ENCODE peak calls at places on chromosome 16, in eight cellular contexts. One of them, this sample, is unnamed.

GRCh38 chr16:71626018-71626857 is at the start of gene MARVELD3:
- DNase-seq in H7: peak
- DNase-seq in T-helper 1 cell: no peak
- DNase-seq in lung: peak
- DNase-seq in neural crest cell: no peak
- DNase-seq in iris pigment epithelial cell: no peak
- DNase-seq in germinal center: peak
- DNase-seq in HTR-8/SVneo: peak
- DNase-seq in this sample: no peak

GRCh38 chr16:84933774-84934571 is 77.4 kb downstream of the ZDHHC7 start:
- DNase-seq in H7: peak
- DNase-seq in neural crest cell: no peak
- DNase-seq in T-helper 1 cell: no peak
- DNase-seq in germinal center: no peak
- DNase-seq in iris pigment epithelial cell: no peak
- DNase-seq in HTR-8/SVneo: no peak
- DNase-seq in lung: no peak
- DNase-seq in this sample: no peak

GRCh38 chr16:61014869-61015268 is 1021.4 kb downstream of the CDH8 start:
- DNase-seq in lung: no peak
- DNase-seq in T-helper 1 cell: no peak
- DNase-seq in germinal center: no peak
- DNase-seq in neural crest cell: no peak
- DNase-seq in iris pigment epithelial cell: no peak
- DNase-seq in HTR-8/SVneo: no peak
- DNase-seq in H7: no peak
- DNase-seq in this sample: no peak

GRCh38 chr16:68447721-68448359 is 468 bp downstream of the SMPD3 start:
- DNase-seq in H7: peak
- DNase-seq in iris pigment epithelial cell: no peak
- DNase-seq in lung: no peak
- DNase-seq in HTR-8/SVneo: no peak
- DNase-seq in T-helper 1 cell: no peak
- DNase-seq in germinal center: no peak
- DNase-seq in neural crest cell: no peak
- DNase-seq in this sample: no peak

GRCh38 chr16:69932228-69932627 is 18.9 kb upstream of the CLEC18A start:
- DNase-seq in T-helper 1 cell: no peak
- DNase-seq in H7: peak
- DNase-seq in germinal center: no peak
- DNase-seq in iris pigment epithelial cell: no peak
- DNase-seq in neural crest cell: no peak
- DNase-seq in HTR-8/SVneo: no peak
- DNase-seq in lung: no peak
- DNase-seq in this sample: no peak

GRCh38 chr16:69930117-69930776 is 20.9 kb upstream of the CLEC18A start:
- DNase-seq in HTR-8/SVneo: peak
- DNase-seq in iris pigment epithelial cell: peak
- DNase-seq in T-helper 1 cell: no peak
- DNase-seq in H7: peak
- DNase-seq in neural crest cell: peak
- DNase-seq in germinal center: peak
- DNase-seq in lung: peak
- DNase-seq in this sample: peak

GRCh38 chr16:70391446-70391845 is 44.7 kb downstream of the DDX19A start:
- DNase-seq in neural crest cell: no peak
- DNase-seq in lung: no peak
- DNase-seq in H7: no peak
- DNase-seq in iris pigment epithelial cell: no peak
- DNase-seq in germinal center: no peak
- DNase-seq in HTR-8/SVneo: no peak
- DNase-seq in T-helper 1 cell: no peak
- DNase-seq in this sample: no peak

GRCh38 chr16:89574681-89575246 is 794 bp upstream of the CPNE7 start:
- DNase-seq in lung: no peak
- DNase-seq in neural crest cell: peak
- DNase-seq in HTR-8/SVneo: peak
- DNase-seq in iris pigment epithelial cell: peak
- DNase-seq in H7: peak
- DNase-seq in T-helper 1 cell: no peak
- DNase-seq in germinal center: peak
- DNase-seq in this sample: peak

GRCh38 chr16:714079-714478 is 839 bp upstream of the METRN start:
- DNase-seq in iris pigment epithelial cell: no peak
- DNase-seq in HTR-8/SVneo: no peak
- DNase-seq in neural crest cell: no peak
- DNase-seq in H7: no peak
- DNase-seq in T-helper 1 cell: no peak
- DNase-seq in lung: no peak
- DNase-seq in germinal center: no peak
- DNase-seq in this sample: no peak

GRCh38 chr16:16071631-16072244 is 122.3 kb downstream of the ABCC1 start:
- DNase-seq in lung: no peak
- DNase-seq in iris pigment epithelial cell: peak
- DNase-seq in neural crest cell: no peak
- DNase-seq in germinal center: no peak
- DNase-seq in HTR-8/SVneo: no peak
- DNase-seq in H7: no peak
- DNase-seq in T-helper 1 cell: no peak
- DNase-seq in this sample: no peak

GRCh38 chr16:48317614-48318013 is 67.6 kb downstream of the SIAH1 start:
- DNase-seq in T-helper 1 cell: no peak
- DNase-seq in neural crest cell: no peak
- DNase-seq in H7: no peak
- DNase-seq in HTR-8/SVneo: peak
- DNase-seq in iris pigment epithelial cell: peak
- DNase-seq in lung: no peak
- DNase-seq in germinal center: no peak
- DNase-seq in this sample: no peak

GRCh38 chr16:14579266-14579665 is 50.8 kb downstream of the PARN start:
- DNase-seq in iris pigment epithelial cell: no peak
- DNase-seq in lung: no peak
- DNase-seq in HTR-8/SVneo: no peak
- DNase-seq in H7: no peak
- DNase-seq in neural crest cell: no peak
- DNase-seq in T-helper 1 cell: no peak
- DNase-seq in germinal center: no peak
- DNase-seq in this sample: no peak

GRCh38 chr16:86968866-86969265 is 348.3 kb downstream of the C16orf95 start:
- DNase-seq in neural crest cell: no peak
- DNase-seq in T-helper 1 cell: no peak
- DNase-seq in H7: no peak
- DNase-seq in HTR-8/SVneo: no peak
- DNase-seq in lung: no peak
- DNase-seq in germinal center: no peak
- DNase-seq in iris pigment epithelial cell: no peak
- DNase-seq in this sample: no peak

GRCh38 chr16:9151597-9151996 is 60.2 kb downstream of the HAPSTR1 start:
- DNase-seq in H7: no peak
- DNase-seq in neural crest cell: no peak
- DNase-seq in germinal center: no peak
- DNase-seq in HTR-8/SVneo: no peak
- DNase-seq in lung: no peak
- DNase-seq in iris pigment epithelial cell: peak
- DNase-seq in T-helper 1 cell: no peak
- DNase-seq in this sample: no peak

GRCh38 chr16:68069511-68070248 is 15.5 kb upstream of the NFATC3 start:
- DNase-seq in germinal center: no peak
- DNase-seq in neural crest cell: no peak
- DNase-seq in lung: peak
- DNase-seq in HTR-8/SVneo: no peak
- DNase-seq in T-helper 1 cell: no peak
- DNase-seq in H7: no peak
- DNase-seq in iris pigment epithelial cell: no peak
- DNase-seq in this sample: no peak

GRCh38 chr16:31200821-31201510 is 1.6 kb downstream of the PYCARD start:
- DNase-seq in germinal center: peak
- DNase-seq in HTR-8/SVneo: no peak
- DNase-seq in H7: no peak
- DNase-seq in T-helper 1 cell: no peak
- DNase-seq in neural crest cell: no peak
- DNase-seq in lung: no peak
- DNase-seq in iris pigment epithelial cell: peak
- DNase-seq in this sample: peak

GRCh38 chr16:87729266-87729954 is 36.4 kb downstream of the KLHDC4 start:
- DNase-seq in germinal center: no peak
- DNase-seq in lung: peak
- DNase-seq in iris pigment epithelial cell: no peak
- DNase-seq in T-helper 1 cell: no peak
- DNase-seq in H7: no peak
- DNase-seq in HTR-8/SVneo: no peak
- DNase-seq in neural crest cell: no peak
- DNase-seq in this sample: no peak

GRCh38 chr16:85234310-85235235 is 122.3 kb upstream of the CIBAR2 start:
- DNase-seq in neural crest cell: peak
- DNase-seq in T-helper 1 cell: no peak
- DNase-seq in iris pigment epithelial cell: peak
- DNase-seq in H7: peak
- DNase-seq in germinal center: no peak
- DNase-seq in HTR-8/SVneo: peak
- DNase-seq in lung: peak
- DNase-seq in this sample: no peak

GRCh38 chr16:90026135-90026534 is 6.9 kb upstream of the DBNDD1 start:
- DNase-seq in neural crest cell: no peak
- DNase-seq in H7: peak
- DNase-seq in T-helper 1 cell: no peak
- DNase-seq in iris pigment epithelial cell: no peak
- DNase-seq in germinal center: no peak
- DNase-seq in lung: no peak
- DNase-seq in HTR-8/SVneo: no peak
- DNase-seq in this sample: no peak

GRCh38 chr16:80526418-80527061 is 14.3 kb upstream of the DYNLRB2 start:
- DNase-seq in iris pigment epithelial cell: peak
- DNase-seq in lung: no peak
- DNase-seq in neural crest cell: peak
- DNase-seq in H7: peak
- DNase-seq in HTR-8/SVneo: peak
- DNase-seq in germinal center: peak
- DNase-seq in T-helper 1 cell: no peak
- DNase-seq in this sample: no peak

GRCh38 chr16:2091722-2092620 is 43.7 kb downstream of the PKD1 start:
- DNase-seq in germinal center: no peak
- DNase-seq in HTR-8/SVneo: no peak
- DNase-seq in H7: peak
- DNase-seq in lung: no peak
- DNase-seq in iris pigment epithelial cell: no peak
- DNase-seq in T-helper 1 cell: no peak
- DNase-seq in neural crest cell: no peak
- DNase-seq in this sample: no peak

GRCh38 chr16:55133654-55134053 is 190.3 kb upstream of the IRX6 start:
- DNase-seq in lung: no peak
- DNase-seq in neural crest cell: no peak
- DNase-seq in H7: peak
- DNase-seq in T-helper 1 cell: no peak
- DNase-seq in HTR-8/SVneo: no peak
- DNase-seq in iris pigment epithelial cell: no peak
- DNase-seq in germinal center: no peak
- DNase-seq in this sample: no peak

GRCh38 chr16:57527027-57527426 is 9.3 kb downstream of the CCDC102A start:
- DNase-seq in T-helper 1 cell: no peak
- DNase-seq in germinal center: no peak
- DNase-seq in H7: peak
- DNase-seq in iris pigment epithelial cell: no peak
- DNase-seq in HTR-8/SVneo: no peak
- DNase-seq in lung: no peak
- DNase-seq in neural crest cell: no peak
- DNase-seq in this sample: no peak

GRCh38 chr16:89017543-89017942 is 40.5 kb upstream of the CBFA2T3 start:
- DNase-seq in lung: no peak
- DNase-seq in iris pigment epithelial cell: no peak
- DNase-seq in H7: no peak
- DNase-seq in HTR-8/SVneo: no peak
- DNase-seq in germinal center: no peak
- DNase-seq in T-helper 1 cell: no peak
- DNase-seq in neural crest cell: no peak
- DNase-seq in this sample: no peak

GRCh38 chr16:70800306-70800705 is 652 bp downstream of the VAC14 start:
- DNase-seq in germinal center: no peak
- DNase-seq in HTR-8/SVneo: no peak
- DNase-seq in T-helper 1 cell: no peak
- DNase-seq in iris pigment epithelial cell: no peak
- DNase-seq in neural crest cell: no peak
- DNase-seq in H7: no peak
- DNase-seq in lung: no peak
- DNase-seq in this sample: no peak

GRCh38 chr16:58020628-58021521 is 4.7 kb upstream of the MMP15 start:
- DNase-seq in lung: peak
- DNase-seq in T-helper 1 cell: no peak
- DNase-seq in neural crest cell: peak
- DNase-seq in HTR-8/SVneo: peak
- DNase-seq in iris pigment epithelial cell: peak
- DNase-seq in H7: peak
- DNase-seq in germinal center: peak
- DNase-seq in this sample: no peak

GRCh38 chr16:87550510-87550961 is 51.8 kb upstream of the JPH3 start:
- DNase-seq in germinal center: peak
- DNase-seq in neural crest cell: peak
- DNase-seq in H7: peak
- DNase-seq in HTR-8/SVneo: no peak
- DNase-seq in iris pigment epithelial cell: no peak
- DNase-seq in lung: no peak
- DNase-seq in T-helper 1 cell: peak
- DNase-seq in this sample: peak

GRCh38 chr16:14562691-14563491 is 67.2 kb downstream of the PARN start:
- DNase-seq in lung: no peak
- DNase-seq in germinal center: no peak
- DNase-seq in H7: no peak
- DNase-seq in neural crest cell: no peak
- DNase-seq in HTR-8/SVneo: no peak
- DNase-seq in iris pigment epithelial cell: peak
- DNase-seq in T-helper 1 cell: no peak
- DNase-seq in this sample: no peak

GRCh38 chr16:69204106-69204655 is 17.2 kb downstream of the SNTB2 start:
- DNase-seq in iris pigment epithelial cell: no peak
- DNase-seq in lung: no peak
- DNase-seq in H7: no peak
- DNase-seq in germinal center: no peak
- DNase-seq in T-helper 1 cell: no peak
- DNase-seq in neural crest cell: no peak
- DNase-seq in HTR-8/SVneo: no peak
- DNase-seq in this sample: no peak

GRCh38 chr16:83615131-83615530 is 192.6 kb upstream of the HSBP1 start:
- DNase-seq in T-helper 1 cell: no peak
- DNase-seq in germinal center: no peak
- DNase-seq in neural crest cell: no peak
- DNase-seq in iris pigment epithelial cell: peak
- DNase-seq in lung: no peak
- DNase-seq in HTR-8/SVneo: no peak
- DNase-seq in H7: no peak
- DNase-seq in this sample: no peak

GRCh38 chr16:86604436-86605220 is 26.3 kb downstream of the FOXL1 start:
- DNase-seq in iris pigment epithelial cell: no peak
- DNase-seq in lung: no peak
- DNase-seq in H7: no peak
- DNase-seq in neural crest cell: no peak
- DNase-seq in germinal center: peak
- DNase-seq in HTR-8/SVneo: no peak
- DNase-seq in T-helper 1 cell: no peak
- DNase-seq in this sample: peak

GRCh38 chr16:47731252-47731651 is 270.1 kb downstream of the PHKB start:
- DNase-seq in H7: no peak
- DNase-seq in neural crest cell: no peak
- DNase-seq in T-helper 1 cell: no peak
- DNase-seq in lung: no peak
- DNase-seq in iris pigment epithelial cell: peak
- DNase-seq in HTR-8/SVneo: no peak
- DNase-seq in germinal center: no peak
- DNase-seq in this sample: no peak

GRCh38 chr16:8583712-8584111 is 6.6 kb downstream of the TMEM114 start:
- DNase-seq in germinal center: no peak
- DNase-seq in iris pigment epithelial cell: no peak
- DNase-seq in T-helper 1 cell: no peak
- DNase-seq in lung: no peak
- DNase-seq in H7: peak
- DNase-seq in HTR-8/SVneo: no peak
- DNase-seq in neural crest cell: no peak
- DNase-seq in this sample: no peak

This sample was measured in stimulated activated naive B cell treated with anti-CD40 and anti-IgM and Interleukin-4, amounts not matched to agents 10 μg/mL and 1 μg/mL and 100 μg/mL, for 72 hours.